ENCODE peak calls at places on chromosomes 5 and 9, in ten cellular contexts. Q, U, V, G, M, C, R, Y, A and N are unnamed samples.

GRCh38 chr5:125134216-125135081 is 388.0 kb upstream of the ZNF608 start:
- DNase-seq in V (no peak), M (no peak), G (no peak), Y (no peak), Q (no peak), U (no peak), R (no peak), A (no peak), C (peak; percentile 66), N (no peak)

GRCh38 chr5:138533973-138534941 is 8.8 kb downstream of the ETF1 start:
- DNase-seq in R (no peak), A (no peak), C (no peak), M (no peak), U (no peak), Q (no peak), G (no peak), V (no peak), Y (no peak), N (no peak)

GRCh38 chr9:7907636-7908195 is 108.1 kb upstream of the DMAC1 start:
- DNase-seq in C (no peak), A (no peak), M (no peak), U (no peak), R (no peak), Q (no peak), Y (no peak), V (no peak), G (no peak), N (no peak)

GRCh38 chr9:98900725-98901124 is 43.0 kb upstream of the COL15A1 start:
- DNase-seq in M (no peak), U (no peak), Q (no peak), A (no peak), V (no peak), R (no peak), C (no peak), Y (peak; percentile 1), G (no peak), N (no peak)

GRCh38 chr9:34961574-34962480 is 3.7 kb downstream of the PHF24 start:
- DNase-seq in V (no peak), M (no peak), Q (no peak), G (no peak), C (no peak), A (no peak), Y (no peak), R (no peak), U (no peak), N (no peak)

GRCh38 chr9:127027694-127028093 is 94.7 kb downstream of the ANGPTL2 start:
- DNase-seq in R (no peak), U (no peak), V (no peak), Q (no peak), Y (no peak), A (no peak), M (no peak), C (peak; percentile 84), G (no peak), N (no peak)

GRCh38 chr5:151239237-151239861 is 13.6 kb upstream of the GM2A start:
- DNase-seq in M (no peak), V (no peak), U (peak; percentile 76), Q (peak; percentile 90), C (peak; percentile 78), A (peak; percentile 73), G (peak; percentile 83), R (peak; percentile 90), Y (peak; percentile 28), N (peak; percentile 85)

GRCh38 chr5:159341914-159342313 is 11.6 kb upstream of the IL12B start:
- DNase-seq in U (no peak), R (peak; percentile 37), Y (no peak), M (peak; percentile 25), Q (peak; percentile 57), A (peak; percentile 73), V (no peak), C (no peak), G (no peak), N (peak; percentile 47)

GRCh38 chr9:30075451-30076199 is 2308.8 kb upstream of the ACO1 start:
- DNase-seq in Y (no peak), A (no peak), M (no peak), U (peak; percentile 93), Q (no peak), G (no peak), V (peak; percentile 19), C (peak; percentile 60), R (no peak), N (no peak)

GRCh38 chr9:25681270-25681669 is 3.0 kb upstream of the TUSC1 start:
- DNase-seq in Q (no peak), G (no peak), U (no peak), C (no peak), V (no peak), M (no peak), Y (no peak), A (no peak), R (no peak), N (no peak)

GRCh38 chr9:34403554-34404380 is 27.1 kb upstream of the MYORG start:
- DNase-seq in A (peak; percentile 74), Y (peak; percentile 79), R (peak; percentile 67), C (peak; percentile 67), M (peak; percentile 53), Q (peak; percentile 72), U (peak; percentile 30), V (no peak), G (peak; percentile 80), N (peak; percentile 57)

GRCh38 chr9:125325821-125326220 is 64.2 kb downstream of the GAPVD1 start:
- DNase-seq in C (no peak), Y (no peak), V (no peak), G (no peak), U (no peak), M (no peak), A (no peak), Q (no peak), R (no peak), N (no peak)

GRCh38 chr5:111280282-111280901 is 56.2 kb downstream of the CAMK4 start:
- DNase-seq in C (no peak), Y (no peak), G (no peak), R (no peak), M (peak; percentile 31), A (no peak), V (no peak), Q (no peak), U (no peak), N (no peak)

GRCh38 chr5:55578771-55579170 is 44.0 kb upstream of the PLPP1 start:
- DNase-seq in A (no peak), G (no peak), Y (no peak), M (no peak), C (peak; percentile 74), R (no peak), Q (no peak), V (no peak), U (no peak), N (no peak)

GRCh38 chr9:30299126-30299780 is 2085.2 kb upstream of the ACO1 start:
- DNase-seq in M (no peak), U (no peak), R (peak; percentile 18), C (no peak), V (no peak), Y (no peak), Q (no peak), G (no peak), A (peak; percentile 43), N (no peak)

GRCh38 chr5:141637693-141638419 is 1.1 kb downstream of the RELL2 start:
- DNase-seq in Y (peak; percentile 80), M (no peak), R (peak; percentile 68), C (peak; percentile 93), G (peak; percentile 84), U (peak; percentile 48), A (peak; percentile 75), V (no peak), Q (peak; percentile 74), N (peak; percentile 75)

GRCh38 chr5:11906495-11906894 is 2.2 kb upstream of the CTNND2 start:
- DNase-seq in V (no peak), Y (no peak), C (no peak), R (no peak), Q (no peak), U (no peak), G (no peak), M (no peak), A (no peak), N (no peak)

GRCh38 chr9:137222190-137223077 is at the start of gene RNF208:
- DNase-seq in C (no peak), R (peak; percentile 60), Q (no peak), G (no peak), M (peak; percentile 42), U (no peak), Y (peak; percentile 23), V (no peak), A (no peak), N (no peak)

GRCh38 chr5:137470111-137470920 is 28.8 kb downstream of the SPOCK1 start:
- DNase-seq in U (no peak), R (no peak), G (no peak), Y (no peak), C (no peak), A (no peak), M (no peak), Q (no peak), V (no peak), N (peak; percentile 57)

GRCh38 chr5:158992104-158992740 is 107.5 kb downstream of the EBF1 start:
- DNase-seq in Q (no peak), R (no peak), G (no peak), C (no peak), Y (no peak), V (no peak), U (no peak), M (no peak), A (no peak), N (no peak)

GRCh38 chr5:71757590-71758543 is 38.8 kb downstream of the CARTPT start:
- DNase-seq in Y (peak; percentile 75), M (no peak), A (peak; percentile 79), G (peak; percentile 58), R (peak; percentile 48), V (peak; percentile 30), Q (peak; percentile 52), C (peak; percentile 75), U (peak; percentile 41), N (peak; percentile 56)

GRCh38 chr9:99056876-99057664 is 47.8 kb upstream of the TGFBR1 start:
- DNase-seq in Q (no peak), R (no peak), M (no peak), Y (no peak), V (no peak), G (no peak), A (no peak), U (peak; percentile 32), C (no peak), N (no peak)

GRCh38 chr5:103801681-103802080 is 239.1 kb upstream of the NUDT12 start:
- DNase-seq in R (no peak), G (no peak), Y (no peak), V (no peak), U (no peak), M (no peak), C (no peak), Q (no peak), A (no peak), N (no peak)

GRCh38 chr5:176731506-176732192 is 78.7 kb upstream of the UNC5A start:
- DNase-seq in R (no peak), G (no peak), C (no peak), M (no peak), Y (no peak), Q (no peak), U (no peak), A (peak; percentile 17), V (no peak), N (no peak)

GRCh38 chr5:55480781-55481180 is 54.0 kb downstream of the PLPP1 start:
- DNase-seq in G (no peak), A (no peak), Y (no peak), R (no peak), U (no peak), M (no peak), C (no peak), Q (no peak), V (no peak), N (no peak)

GRCh38 chr9:81138173-81138572 is 551.2 kb downstream of the TLE1 start:
- DNase-seq in Y (no peak), U (no peak), C (peak; percentile 47), V (no peak), Q (no peak), G (no peak), M (no peak), A (no peak), R (no peak), N (no peak)

GRCh38 chr5:30849801-30850370 is 343.6 kb upstream of the CDH6 start:
- DNase-seq in C (peak; percentile 8), V (no peak), Q (no peak), M (no peak), Y (no peak), R (no peak), A (no peak), U (no peak), G (no peak), N (no peak)

GRCh38 chr5:75558972-75559632 is 47.4 kb downstream of the POLK start:
- DNase-seq in R (no peak), G (no peak), A (no peak), V (no peak), C (no peak), Q (no peak), M (no peak), U (no peak), Y (no peak), N (no peak)